ENCODE peak calls at places on chromosomes 11 and 22, in five cellular contexts. Z is CD4-positive, alpha-beta T cell; R is CD8-positive, alpha-beta T cell; B is cardiac fibroblast; Y is body of pancreas. E is an unnamed sample.

GRCh38 chr22:41810022-41810421 is 9.5 kb downstream of the CCDC134 start:
- DNase-seq in Z (no peak), R (no peak), B (no peak), Y (no peak), E (no peak)

GRCh38 chr11:70470127-70470526 is 71.8 kb downstream of the CTTN start:
- DNase-seq in Z (no peak), R (no peak), B (no peak), Y (no peak), E (no peak)

GRCh38 chr11:109729761-109730160 is 307.8 kb downstream of the C11orf87 start:
- DNase-seq in Z (no peak), R (no peak), B (no peak), Y (peak; percentile 15), E (no peak)

GRCh38 chr11:69356703-69357457 is 62.9 kb downstream of the MYEOV start:
- DNase-seq in Z (no peak), R (no peak), B (peak; percentile 59), Y (no peak), E (no peak)

GRCh38 chr11:122817121-122817520 is 21.2 kb upstream of the CRTAM start:
- DNase-seq in Z (no peak), R (no peak), B (peak; percentile 38), Y (peak; percentile 26), E (no peak)

GRCh38 chr11:74550991-74551753 is 41.2 kb upstream of the POLD3 start:
- DNase-seq in Z (no peak), R (no peak), B (no peak), Y (no peak), E (no peak)

GRCh38 chr22:23233746-23234408 is 53.6 kb downstream of the BCR start:
- DNase-seq in Z (no peak), R (no peak), B (peak; percentile 60), Y (no peak), E (peak; percentile 24)

GRCh38 chr11:121129362-121130340 is 28.6 kb downstream of the TECTA start:
- DNase-seq in Z (no peak), R (no peak), B (no peak), Y (no peak), E (no peak)

GRCh38 chr22:50531546-50532352 is 1.9 kb upstream of the TYMP start:
- DNase-seq in Z (peak; percentile 81), R (peak; percentile 61), B (peak; percentile 63), Y (peak; percentile 73), E (peak; percentile 52)

GRCh38 chr11:103623933-103624332 is 412.5 kb upstream of the DDI1 start:
- DNase-seq in Z (no peak), R (no peak), B (no peak), Y (no peak), E (no peak)

GRCh38 chr11:103628121-103628520 is 408.3 kb upstream of the DDI1 start:
- DNase-seq in Z (no peak), R (no peak), B (no peak), Y (no peak), E (no peak)

GRCh38 chr11:103624708-103625623 is 411.5 kb upstream of the DDI1 start:
- DNase-seq in Z (no peak), R (no peak), B (peak; percentile 97), Y (no peak), E (peak; percentile 94)

GRCh38 chr11:103622296-103622695 is 414.1 kb upstream of the DDI1 start:
- DNase-seq in Z (no peak), R (no peak), B (no peak), Y (no peak), E (no peak)

DNA sequence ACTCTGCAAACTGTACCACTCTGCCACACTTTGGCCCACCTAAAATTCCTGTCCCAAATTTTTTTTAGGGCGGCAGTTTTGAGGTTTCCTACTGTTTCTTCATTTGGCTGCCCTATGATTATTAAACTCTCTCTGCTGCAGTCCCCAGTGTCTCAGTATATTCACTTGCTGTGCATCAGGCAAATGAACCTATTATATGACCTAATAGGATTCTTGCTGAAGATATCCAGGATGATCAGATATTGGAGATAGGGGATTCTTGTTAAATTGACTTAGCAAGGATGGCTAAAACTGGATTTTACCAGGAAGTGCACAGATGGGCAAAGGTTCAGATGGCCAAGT is 410.8 kb upstream of the DDI1 start:
- DNase-seq in Z (no peak), R (no peak), B (no peak), Y (no peak), E (no peak)
- TF ChIP-seq CTCF in Z (no peak), R (no peak), B (no peak), Y (no peak), E (no peak)

DNA sequence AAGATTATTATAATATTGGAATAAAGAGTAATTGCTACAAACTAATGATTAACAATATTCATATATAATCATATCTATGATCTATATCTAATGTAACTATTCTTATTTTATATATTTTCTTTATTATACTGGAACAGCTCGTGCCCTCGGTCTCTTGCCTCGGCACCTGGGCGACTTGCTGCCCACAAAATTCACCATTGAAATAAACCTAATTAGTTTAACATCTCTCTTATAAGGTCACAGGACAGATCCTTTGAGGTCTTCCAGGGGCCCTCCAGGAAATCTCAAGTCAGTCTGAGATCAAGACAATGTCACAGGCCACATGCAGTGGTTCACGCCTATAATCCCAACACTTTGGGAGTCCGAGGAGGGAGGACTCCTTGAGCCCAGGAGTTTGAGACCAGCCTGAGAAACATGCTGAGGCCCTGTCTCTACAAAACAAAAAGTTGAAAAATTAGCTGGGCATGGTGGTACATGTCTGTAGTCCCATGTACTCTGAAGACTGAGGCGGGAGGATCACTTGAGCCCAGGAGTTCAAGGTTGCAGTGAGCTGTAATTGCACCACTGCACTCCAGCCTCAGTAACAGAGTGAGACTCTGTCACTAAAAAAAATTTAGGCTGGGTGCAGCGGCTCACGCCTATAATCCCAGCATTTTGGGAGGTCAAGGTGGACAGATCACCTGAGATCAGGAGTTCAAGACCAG is 6.6 kb upstream of the TXNRD2 start:
- DNase-seq in Z (no peak), R (no peak), B (no peak), Y (no peak), E (no peak)
- TF ChIP-seq CTCF in Z (peak; percentile 57), R (peak; percentile 5), B (no peak), Y (no peak), E (peak; percentile 30)

GRCh38 chr11:12236744-12237101 is 126.3 kb downstream of the MICAL2 start:
- DNase-seq in Z (no peak), R (no peak), B (no peak), Y (no peak), E (no peak)

GRCh38 chr11:12235945-12236743 is 125.8 kb downstream of the MICAL2 start:
- DNase-seq in Z (no peak), R (peak; percentile 60), B (peak; percentile 77), Y (no peak), E (peak; percentile 68)

GRCh38 chr11:12234216-12234615 is 123.8 kb downstream of the MICAL2 start:
- DNase-seq in Z (no peak), R (no peak), B (peak; percentile 56), Y (no peak), E (no peak)

GRCh38 chr11:12235080-12235479 is 124.7 kb downstream of the MICAL2 start:
- DNase-seq in Z (no peak), R (no peak), B (no peak), Y (no peak), E (no peak)

GRCh38 chr11:12235549-12235944 is 125.2 kb downstream of the MICAL2 start:
- DNase-seq in Z (no peak), R (no peak), B (no peak), Y (no peak), E (no peak)
- TF ChIP-seq CTCF in Z (no peak), R (no peak), B (no peak), Y (no peak), E (peak; percentile 29)

DNA sequence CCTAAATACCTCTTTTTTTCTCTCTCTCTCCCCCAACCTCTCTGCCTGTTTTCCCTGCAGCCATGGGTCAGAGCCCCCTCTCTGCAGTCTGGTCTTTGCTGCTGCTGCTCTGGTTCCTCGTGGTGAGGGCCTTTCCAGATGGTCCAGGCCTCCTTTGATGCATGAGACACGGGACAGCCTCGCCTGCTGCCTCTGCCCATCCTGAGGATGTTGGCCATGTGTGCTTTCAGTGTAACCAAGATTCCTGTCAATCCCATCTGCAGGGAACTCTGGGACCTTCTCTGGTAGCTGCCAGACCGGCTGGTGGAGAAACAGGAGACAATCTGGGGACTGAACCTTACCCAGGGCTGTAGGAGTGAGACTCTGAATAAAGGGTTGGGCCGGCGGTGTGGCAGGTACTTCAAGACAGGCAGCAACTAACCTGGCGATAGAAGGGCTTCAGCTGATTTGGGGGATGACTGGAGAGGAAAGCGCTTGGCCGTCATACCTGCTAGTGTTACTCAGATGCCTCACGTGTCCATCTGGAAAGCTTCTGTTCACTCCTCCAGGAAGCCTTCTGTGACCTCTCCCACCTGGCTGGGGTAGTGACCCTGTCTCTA is 7.1 kb downstream of the CHRNA10 start:
- DNase-seq in Z (no peak), R (no peak), B (no peak), Y (no peak), E (no peak)
- TF ChIP-seq CTCF in Z (no peak), R (no peak), B (no peak), Y (no peak), E (no peak)

GRCh38 chr11:58060939-58061672 is 30.4 kb downstream of the OR6Q1 start:
- DNase-seq in Z (no peak), R (no peak), B (peak; percentile 37), Y (no peak), E (peak; percentile 41)
- TF ChIP-seq CTCF in Z (no peak), R (no peak), B (peak; percentile 39), Y (no peak), E (peak; percentile 58)

GRCh38 chr11:46291441-46292143 is 14.1 kb downstream of the CREB3L1 start:
- DNase-seq in Z (no peak), R (no peak), B (peak; percentile 88), Y (no peak), E (peak; percentile 74)

GRCh38 chr11:46294365-46295309 is 17.2 kb downstream of the CREB3L1 start:
- DNase-seq in Z (no peak), R (no peak), B (peak; percentile 91), Y (no peak), E (peak; percentile 97)

GRCh38 chr11:46293616-46294015 is 16.2 kb downstream of the CREB3L1 start:
- DNase-seq in Z (no peak), R (no peak), B (peak; percentile 94), Y (no peak), E (peak; percentile 98)

GRCh38 chr11:46290598-46291309 is 13.3 kb downstream of the CREB3L1 start:
- DNase-seq in Z (no peak), R (no peak), B (peak; percentile 98), Y (peak; percentile 64), E (peak; percentile 90)

DNA sequence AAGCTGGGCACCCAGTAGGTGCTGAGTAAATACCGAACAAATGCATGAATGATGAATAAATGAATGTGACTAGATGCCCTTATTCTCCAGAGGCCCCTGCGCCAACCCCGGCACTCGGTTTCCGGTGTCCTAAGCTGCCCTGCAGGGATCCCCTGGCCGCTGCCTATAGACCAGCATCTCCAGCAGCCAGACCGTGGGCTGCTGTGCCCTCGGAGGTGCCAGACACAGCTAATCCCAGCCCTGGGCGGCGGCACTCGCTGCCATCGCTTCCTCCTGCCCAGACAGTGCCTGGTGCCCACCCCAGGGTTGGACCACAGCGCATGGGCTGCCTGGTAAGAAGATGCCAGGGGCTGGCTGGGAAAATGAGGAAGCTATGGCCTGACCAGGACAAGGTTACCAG is 15.6 kb downstream of the CREB3L1 start:
- DNase-seq in Z (no peak), R (no peak), B (no peak), Y (no peak), E (no peak)
- TF ChIP-seq CTCF in Z (no peak), R (no peak), B (no peak), Y (no peak), E (no peak)

E was measured in HFFc6.